ENCODE peak calls at places on chromosomes 2 and 18, in nine cellular contexts. One of them, this sample, is unnamed.
A peak's percentile ranks its signal among the peaks of the same experiment; 100 is the strongest.

GRCh38 chr2:10931710-10932255 is 20.0 kb downstream of the KCNF1 start:
- DNase-seq in tibial nerve: no peak
- DNase-seq in K562: no peak
- DNase-seq in NB4: no peak
- DNase-seq in right lobe of liver: no peak
- DNase-seq in heart left ventricle: peak; percentile 51
- DNase-seq in stomach: no peak
- DNase-seq in prostate gland: no peak
- DNase-seq in uterus: no peak
- DNase-seq in this sample: no peak

GRCh38 chr2:158381205-158381604 is 75.3 kb downstream of the CCDC148 start:
- DNase-seq in uterus: no peak
- DNase-seq in tibial nerve: no peak
- DNase-seq in K562: no peak
- DNase-seq in prostate gland: no peak
- DNase-seq in right lobe of liver: no peak
- DNase-seq in stomach: no peak
- DNase-seq in NB4: no peak
- DNase-seq in heart left ventricle: no peak
- DNase-seq in this sample: no peak

GRCh38 chr2:63662028-63662804 is 73.5 kb downstream of the MDH1 start:
- DNase-seq in prostate gland: no peak
- DNase-seq in K562: no peak
- DNase-seq in heart left ventricle: no peak
- DNase-seq in tibial nerve: no peak
- DNase-seq in uterus: no peak
- DNase-seq in NB4: no peak
- DNase-seq in stomach: no peak
- DNase-seq in right lobe of liver: no peak
- DNase-seq in this sample: no peak

GRCh38 chr2:227324671-227325055 is 388 bp upstream of the MFF start:
- DNase-seq in K562: peak; percentile 22
- DNase-seq in prostate gland: peak; percentile 7
- DNase-seq in NB4: peak; percentile 50
- DNase-seq in uterus: no peak
- DNase-seq in tibial nerve: peak; percentile 13
- DNase-seq in right lobe of liver: no peak
- DNase-seq in heart left ventricle: no peak
- DNase-seq in stomach: no peak
- DNase-seq in this sample: peak; percentile 13

GRCh38 chr2:85395912-85396475 is 14.2 kb downstream of the CAPG start:
- DNase-seq in heart left ventricle: no peak
- DNase-seq in stomach: no peak
- DNase-seq in right lobe of liver: no peak
- DNase-seq in NB4: no peak
- DNase-seq in prostate gland: no peak
- DNase-seq in K562: no peak
- DNase-seq in uterus: no peak
- DNase-seq in tibial nerve: no peak
- DNase-seq in this sample: no peak

GRCh38 chr2:234249873-234250272 is 199.4 kb downstream of the SPP2 start:
- DNase-seq in prostate gland: peak; percentile 56
- DNase-seq in heart left ventricle: no peak
- DNase-seq in tibial nerve: no peak
- DNase-seq in NB4: no peak
- DNase-seq in uterus: no peak
- DNase-seq in right lobe of liver: no peak
- DNase-seq in stomach: no peak
- DNase-seq in K562: no peak
- DNase-seq in this sample: no peak

GRCh38 chr18:28652654-28653053 is 475.7 kb upstream of the CDH2 start:
- DNase-seq in NB4: no peak
- DNase-seq in prostate gland: no peak
- DNase-seq in K562: no peak
- DNase-seq in stomach: no peak
- DNase-seq in right lobe of liver: no peak
- DNase-seq in heart left ventricle: no peak
- DNase-seq in tibial nerve: no peak
- DNase-seq in uterus: no peak
- DNase-seq in this sample: no peak

GRCh38 chr2:14517731-14518130 is 114.8 kb upstream of the LRATD1 start:
- DNase-seq in prostate gland: peak; percentile 19
- DNase-seq in K562: no peak
- DNase-seq in stomach: no peak
- DNase-seq in right lobe of liver: no peak
- DNase-seq in tibial nerve: no peak
- DNase-seq in uterus: no peak
- DNase-seq in NB4: no peak
- DNase-seq in heart left ventricle: no peak
- DNase-seq in this sample: no peak

GRCh38 chr2:74291217-74291551 is 52.0 kb downstream of the SLC4A5 start:
- DNase-seq in heart left ventricle: no peak
- DNase-seq in NB4: no peak
- DNase-seq in tibial nerve: no peak
- DNase-seq in stomach: no peak
- DNase-seq in K562: no peak
- DNase-seq in right lobe of liver: no peak
- DNase-seq in prostate gland: no peak
- DNase-seq in uterus: no peak
- DNase-seq in this sample: no peak

GRCh38 chr18:74654637-74655036 is 57.0 kb downstream of the ZNF407 start:
- DNase-seq in tibial nerve: no peak
- DNase-seq in stomach: no peak
- DNase-seq in NB4: peak; percentile 12
- DNase-seq in uterus: no peak
- DNase-seq in prostate gland: no peak
- DNase-seq in K562: no peak
- DNase-seq in right lobe of liver: no peak
- DNase-seq in heart left ventricle: no peak
- DNase-seq in this sample: no peak

GRCh38 chr2:218228366-218229092 is 11.5 kb downstream of the ARPC2 start:
- DNase-seq in uterus: no peak
- DNase-seq in right lobe of liver: no peak
- DNase-seq in heart left ventricle: no peak
- DNase-seq in stomach: no peak
- DNase-seq in prostate gland: no peak
- DNase-seq in tibial nerve: no peak
- DNase-seq in K562: no peak
- DNase-seq in NB4: peak; percentile 36
- DNase-seq in this sample: no peak

GRCh38 chr2:181683518-181684453 is 3.5 kb upstream of the NEUROD1 start:
- DNase-seq in right lobe of liver: no peak
- DNase-seq in tibial nerve: no peak
- DNase-seq in NB4: peak; percentile 13
- DNase-seq in stomach: no peak
- DNase-seq in K562: peak; percentile 20
- DNase-seq in uterus: no peak
- DNase-seq in prostate gland: no peak
- DNase-seq in heart left ventricle: no peak
- DNase-seq in this sample: no peak

GRCh38 chr2:228039752-228040534 is 141.5 kb downstream of the SPHKAP start:
- DNase-seq in stomach: no peak
- DNase-seq in tibial nerve: no peak
- DNase-seq in prostate gland: no peak
- DNase-seq in K562: peak; percentile 4
- DNase-seq in uterus: no peak
- DNase-seq in heart left ventricle: no peak
- DNase-seq in NB4: peak; percentile 41
- DNase-seq in right lobe of liver: no peak
- DNase-seq in this sample: peak; percentile 3

GRCh38 chr2:120461092-120461491 is 115.2 kb downstream of the INHBB start:
- DNase-seq in prostate gland: no peak
- DNase-seq in right lobe of liver: no peak
- DNase-seq in heart left ventricle: no peak
- DNase-seq in stomach: no peak
- DNase-seq in NB4: no peak
- DNase-seq in tibial nerve: no peak
- DNase-seq in K562: no peak
- DNase-seq in uterus: no peak
- DNase-seq in this sample: no peak

GRCh38 chr2:227853204-227853629 is 18.2 kb upstream of the DAW1 start:
- DNase-seq in prostate gland: no peak
- DNase-seq in tibial nerve: no peak
- DNase-seq in NB4: no peak
- DNase-seq in heart left ventricle: no peak
- DNase-seq in right lobe of liver: no peak
- DNase-seq in K562: no peak
- DNase-seq in stomach: no peak
- DNase-seq in uterus: no peak
- DNase-seq in this sample: peak; percentile 45

GRCh38 chr2:208020253-208020652 is 5.1 kb downstream of the PLEKHM3 start:
- DNase-seq in right lobe of liver: no peak
- DNase-seq in stomach: no peak
- DNase-seq in prostate gland: no peak
- DNase-seq in heart left ventricle: no peak
- DNase-seq in NB4: no peak
- DNase-seq in uterus: no peak
- DNase-seq in K562: no peak
- DNase-seq in tibial nerve: no peak
- DNase-seq in this sample: no peak
- H3K4me3 ChIP-seq in right lobe of liver: no peak overlapping the region
- H3K4me3 ChIP-seq in stomach: no peak overlapping the region
- H3K4me3 ChIP-seq in prostate gland: no peak overlapping the region
- H3K4me3 ChIP-seq in heart left ventricle: no peak overlapping the region
- H3K4me3 ChIP-seq in NB4: no peak overlapping the region
- H3K4me3 ChIP-seq in uterus: no peak overlapping the region
- H3K4me3 ChIP-seq in K562: no peak overlapping the region
- H3K4me3 ChIP-seq in tibial nerve: no peak overlapping the region
- H3K4me3 ChIP-seq in this sample: no peak overlapping the region

GRCh38 chr18:50816767-50817166 is 3.0 kb downstream of the MRO start:
- DNase-seq in tibial nerve: no peak
- DNase-seq in NB4: no peak
- DNase-seq in uterus: no peak
- DNase-seq in heart left ventricle: no peak
- DNase-seq in stomach: no peak
- DNase-seq in right lobe of liver: no peak
- DNase-seq in prostate gland: no peak
- DNase-seq in K562: no peak
- DNase-seq in this sample: no peak

GRCh38 chr18:50819727-50820378 is at the start of gene MRO:
- DNase-seq in uterus: peak; percentile 79
- DNase-seq in K562: peak; percentile 76
- DNase-seq in stomach: peak; percentile 88
- DNase-seq in prostate gland: peak; percentile 75
- DNase-seq in heart left ventricle: peak; percentile 93
- DNase-seq in NB4: peak; percentile 86
- DNase-seq in tibial nerve: peak; percentile 84
- DNase-seq in right lobe of liver: peak; percentile 90
- DNase-seq in this sample: peak; percentile 88

GRCh38 chr18:50817898-50818250 is 1.9 kb downstream of the MRO start:
- DNase-seq in NB4: no peak
- DNase-seq in uterus: no peak
- DNase-seq in heart left ventricle: no peak
- DNase-seq in K562: no peak
- DNase-seq in tibial nerve: peak; percentile 33
- DNase-seq in stomach: no peak
- DNase-seq in right lobe of liver: no peak
- DNase-seq in prostate gland: no peak
- DNase-seq in this sample: no peak

GRCh38 chr18:50820901-50821520 is 1.2 kb upstream of the MRO start:
- DNase-seq in tibial nerve: no peak
- DNase-seq in uterus: no peak
- DNase-seq in NB4: peak; percentile 60
- DNase-seq in K562: no peak
- DNase-seq in right lobe of liver: no peak
- DNase-seq in stomach: no peak
- DNase-seq in prostate gland: no peak
- DNase-seq in heart left ventricle: no peak
- DNase-seq in this sample: no peak

GRCh38 chr18:50819027-50819726 is 639 bp downstream of the MRO start:
- DNase-seq in prostate gland: peak; percentile 23
- DNase-seq in uterus: no peak
- DNase-seq in tibial nerve: no peak
- DNase-seq in heart left ventricle: peak; percentile 65
- DNase-seq in NB4: peak; percentile 9
- DNase-seq in right lobe of liver: peak; percentile 96
- DNase-seq in stomach: peak; percentile 63
- DNase-seq in K562: peak; percentile 20
- DNase-seq in this sample: peak; percentile 86
- TF ChIP-seq CTCF in prostate gland: peak; percentile 8
- TF ChIP-seq CTCF in uterus: no peak
- TF ChIP-seq CTCF in tibial nerve: no peak
- TF ChIP-seq CTCF in heart left ventricle: no peak
- TF ChIP-seq CTCF in NB4: no peak
- TF ChIP-seq CTCF in right lobe of liver: no peak
- TF ChIP-seq CTCF in stomach: no peak
- TF ChIP-seq CTCF in K562: no peak
- TF ChIP-seq CTCF in this sample: peak; percentile 20

DNA sequence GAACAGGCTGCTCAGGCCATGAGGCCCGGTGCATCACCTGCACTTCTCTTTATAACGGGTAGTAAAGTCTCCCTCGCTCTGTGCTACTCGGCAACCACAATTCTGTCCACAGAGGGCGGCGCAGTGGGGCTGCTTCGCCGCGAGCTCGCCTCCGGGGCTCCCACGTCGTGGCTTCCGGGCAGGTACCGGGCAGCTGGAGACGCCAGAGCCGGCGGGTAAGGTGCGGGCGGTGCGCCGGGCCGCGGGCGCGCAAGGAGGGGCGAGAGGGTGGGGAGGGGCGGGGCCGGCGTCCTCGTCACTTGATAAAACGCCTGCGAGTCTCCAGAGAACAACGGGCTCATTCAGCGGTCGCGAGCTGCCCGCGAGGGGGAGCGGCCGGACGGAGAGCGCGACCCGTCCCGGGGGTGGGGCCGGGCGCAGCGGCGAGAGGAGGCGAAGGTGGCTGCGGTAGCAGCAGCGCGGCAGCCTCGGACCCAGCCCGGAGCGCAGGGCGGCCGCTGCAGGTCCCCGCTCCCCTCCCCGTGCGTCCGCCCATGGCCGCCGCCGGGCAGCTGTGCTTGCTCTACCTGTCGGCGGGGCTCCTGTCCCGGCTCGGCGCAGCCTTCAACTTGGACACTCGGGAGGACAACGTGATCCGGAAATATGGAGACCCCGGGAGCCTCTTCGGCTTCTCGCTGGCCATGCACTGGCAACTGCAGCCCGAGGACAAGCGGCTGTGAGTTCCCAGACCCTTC is at the start of gene ITGA6:
- DNase-seq in tibial nerve: no peak
- DNase-seq in K562: peak; percentile 76
- DNase-seq in stomach: peak; percentile 91
- DNase-seq in heart left ventricle: peak; percentile 86
- DNase-seq in uterus: peak; percentile 67
- DNase-seq in prostate gland: peak; percentile 90
- DNase-seq in NB4: peak; percentile 88
- DNase-seq in right lobe of liver: peak; percentile 89
- DNase-seq in this sample: peak; percentile 91
- TF ChIP-seq POLR2A in tibial nerve: peak; percentile 70
- TF ChIP-seq POLR2A in K562: no peak
- TF ChIP-seq POLR2A in stomach: peak; percentile 68
- TF ChIP-seq POLR2A in heart left ventricle: peak; percentile 90
- TF ChIP-seq POLR2A in uterus: peak; percentile 45
- TF ChIP-seq POLR2A in prostate gland: peak; percentile 90
- TF ChIP-seq POLR2A in NB4: peak; percentile 51
- TF ChIP-seq POLR2A in right lobe of liver: peak; percentile 90
- TF ChIP-seq POLR2A in this sample: peak; percentile 87

DNA sequence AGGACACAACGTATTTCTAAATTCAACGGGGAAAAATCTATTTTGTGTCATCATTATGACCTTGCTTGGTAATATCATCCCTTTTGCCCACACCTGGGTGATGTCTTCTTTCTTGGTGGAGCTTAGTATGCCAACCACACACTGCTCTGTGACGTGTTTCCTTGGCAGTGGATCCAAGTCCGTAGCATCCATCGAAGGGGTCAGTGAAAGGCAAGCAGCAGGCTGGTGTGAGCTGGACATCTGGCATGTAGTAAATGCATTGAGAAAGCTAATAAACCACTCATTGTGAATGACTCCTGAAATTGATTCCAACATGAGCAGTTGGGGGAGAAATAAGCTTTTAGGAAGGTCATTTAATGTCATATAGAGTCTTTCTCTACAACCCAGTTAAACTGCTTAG is 495.0 kb downstream of the CMPK2 start:
- DNase-seq in prostate gland: no peak
- DNase-seq in K562: no peak
- DNase-seq in heart left ventricle: no peak
- DNase-seq in NB4: no peak
- DNase-seq in tibial nerve: no peak
- DNase-seq in stomach: no peak
- DNase-seq in uterus: no peak
- DNase-seq in right lobe of liver: no peak
- DNase-seq in this sample: no peak
- H3K4me3 ChIP-seq in prostate gland: no peak overlapping the region
- H3K4me3 ChIP-seq in K562: no peak overlapping the region
- H3K4me3 ChIP-seq in heart left ventricle: no peak overlapping the region
- H3K4me3 ChIP-seq in NB4: no peak overlapping the region
- H3K4me3 ChIP-seq in tibial nerve: no peak overlapping the region
- H3K4me3 ChIP-seq in stomach: no peak overlapping the region
- H3K4me3 ChIP-seq in uterus: no peak overlapping the region
- H3K4me3 ChIP-seq in right lobe of liver: no peak overlapping the region
- H3K4me3 ChIP-seq in this sample: no peak overlapping the region